ENCODE peak calls at places on chromosomes 4 and X, in five cellular contexts. K, E, U, T and W are unnamed samples.

GRCh38 chr4:182192511-182193181 is 50.6 kb upstream of the TENM3 start:
- DNase-seq in K (no peak), E (no peak), U (no peak), T (no peak), W (no peak)

GRCh38 chrX:119062750-119063374 is 9.9 kb upstream of the CT47C1 start:
- DNase-seq in K (no peak), E (no peak), U (peak; percentile 34), T (no peak), W (no peak)

GRCh38 chr4:113921089-113921842 is 58.2 kb downstream of the ARSJ start:
- DNase-seq in K (no peak), E (no peak), U (no peak), T (no peak), W (no peak)

GRCh38 chr4:7251321-7251720 is 59.0 kb downstream of the SORCS2 start:
- DNase-seq in K (no peak), E (no peak), U (no peak), T (no peak), W (no peak)

GRCh38 chrX:14899607-14900006 is 26.4 kb downstream of the MOSPD2 start:
- DNase-seq in K (no peak), E (no peak), U (peak; percentile 46), T (no peak), W (no peak)

GRCh38 chr4:8263397-8263796 is 6.2 kb upstream of the HTRA3 start:
- DNase-seq in K (no peak), E (no peak), U (no peak), T (no peak), W (no peak)

GRCh38 chrX:10486373-10486772 is 134.0 kb downstream of the MID1 start:
- DNase-seq in K (no peak), E (no peak), U (peak; percentile 59), T (no peak), W (no peak)

GRCh38 chr4:172390341-172390740 is 577.1 kb downstream of the GALNTL6 start:
- DNase-seq in K (no peak), E (no peak), U (no peak), T (no peak), W (no peak)

GRCh38 chr4:30950737-30951136 is 230.6 kb downstream of the PCDH7 start:
- DNase-seq in K (no peak), E (no peak), U (peak; percentile 91), T (no peak), W (no peak)

GRCh38 chrX:22164770-22165388 is 107.8 kb upstream of the CBLL2 start:
- DNase-seq in K (no peak), E (no peak), U (peak; percentile 56), T (no peak), W (no peak)

GRCh38 chr4:88244821-88245579 is 39.4 kb downstream of the PPM1K start:
- DNase-seq in K (peak; percentile 70), E (no peak), U (no peak), T (no peak), W (peak; percentile 30)

GRCh38 chr4:134024251-134024650 is 177.3 kb downstream of the PABPC4L start:
- DNase-seq in K (no peak), E (no peak), U (peak; percentile 23), T (peak; percentile 43), W (no peak)
- TF ChIP-seq CTCF in K (no peak), E (no peak), U (peak; percentile 54), T (peak; percentile 41), W (no peak)

GRCh38 chr4:55880652-55881280 is 27.3 kb downstream of the EXOC1 start:
- DNase-seq in K (no peak), E (no peak), U (peak; percentile 50), T (no peak), W (no peak)
- H3K36me3 ChIP-seq in K (peaks cover 62% of the 10 kb centered on the region), E (peaks cover 64% of the 10 kb centered on the region), U (peaks cover 39% of the 10 kb centered on the region), T (peaks cover 1% of the 10 kb centered on the region), W (peaks cover 22% of the 10 kb centered on the region)

GRCh38 chr4:185011408-185011807 is 6.9 kb upstream of the HELT start:
- DNase-seq in K (no peak), E (no peak), U (peak; percentile 25), T (peak; percentile 14), W (no peak)
- TF ChIP-seq CTCF in K (no peak), E (peak; percentile 35), U (peak; percentile 59), T (peak; percentile 73), W (peak; percentile 27)

GRCh38 chrX:122270809-122271494 is 913.1 kb upstream of the GRIA3 start:
- DNase-seq in K (no peak), E (no peak), U (no peak), T (no peak), W (no peak)

GRCh38 chrX:122272011-122272410 is 912.1 kb upstream of the GRIA3 start:
- DNase-seq in K (no peak), E (no peak), U (no peak), T (no peak), W (no peak)

GRCh38 chrX:122268353-122268752 is 915.7 kb upstream of the GRIA3 start:
- DNase-seq in K (no peak), E (no peak), U (no peak), T (no peak), W (no peak)

DNA sequence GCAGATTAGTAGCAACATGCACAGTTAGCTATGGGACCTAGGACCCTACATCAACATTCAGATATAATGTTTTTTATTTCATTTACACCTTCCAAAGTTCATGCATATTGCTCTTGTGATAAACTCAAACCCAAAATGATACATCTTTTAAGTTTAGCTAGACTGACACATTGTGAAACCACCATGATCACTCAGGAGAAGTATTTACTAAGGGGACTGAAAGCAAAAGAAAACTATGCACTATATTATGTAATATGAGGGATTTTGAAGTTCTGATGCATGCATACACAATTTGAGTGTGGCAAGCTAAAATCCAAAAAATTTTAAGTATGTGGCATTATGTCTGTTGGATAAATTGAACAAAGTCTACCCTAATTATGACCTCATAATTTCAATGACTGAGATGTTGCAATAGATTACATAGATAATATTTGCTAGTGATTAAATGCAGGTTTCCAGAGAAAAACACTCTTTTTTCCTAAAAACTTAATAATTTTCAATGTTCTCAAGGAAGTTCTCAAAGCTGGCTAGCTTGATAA is 914.8 kb upstream of the GRIA3 start:
- DNase-seq in K (no peak), E (no peak), U (no peak), T (no peak), W (no peak)
- H3K36me3 ChIP-seq in K (no peaks in the 10 kb centered on the region), E (no peaks in the 10 kb centered on the region), U (no peaks in the 10 kb centered on the region), T (no peaks in the 10 kb centered on the region), W (no peaks in the 10 kb centered on the region)